ENCODE peak calls at places on chromosome 20, in six cellular contexts. M, Y, J, P, O and D are unnamed samples.

GRCh38 chr20:62928246-62928939 is 2.1 kb upstream of the DIDO1 start:
- DNase-seq in J (no peak), O (no peak), M (no peak), Y (peak; percentile 37), P (peak; percentile 18), D (no peak)

GRCh38 chr20:1371830-1372539 is 20.9 kb downstream of the FKBP1A start:
- DNase-seq in M (no peak), Y (no peak), P (no peak), O (no peak), J (no peak), D (no peak)

GRCh38 chr20:60242836-60243520 is 284.8 kb downstream of the CDH26 start:
- DNase-seq in O (no peak), J (no peak), P (peak; percentile 76), M (no peak), Y (peak; percentile 24), D (peak; percentile 89)

GRCh38 chr20:18645196-18645745 is 57.4 kb downstream of the DTD1 start:
- DNase-seq in J (no peak), Y (no peak), O (no peak), M (no peak), P (no peak), D (no peak)

GRCh38 chr20:4328541-4328940 is 313.2 kb upstream of the RNF24 start:
- DNase-seq in M (no peak), Y (no peak), O (no peak), P (no peak), J (no peak), D (no peak)

GRCh38 chr20:19412254-19412653 is 199.8 kb downstream of the SLC24A3 start:
- DNase-seq in O (no peak), J (no peak), Y (no peak), M (no peak), P (no peak), D (no peak)

GRCh38 chr20:47586648-47587306 is 85.1 kb downstream of the NCOA3 start:
- DNase-seq in O (no peak), P (no peak), M (no peak), Y (peak; percentile 82), J (no peak), D (no peak)

GRCh38 chr20:775679-776135 is 7.4 kb upstream of the SLC52A3 start:
- DNase-seq in O (no peak), J (no peak), M (no peak), Y (no peak), P (no peak), D (no peak)

GRCh38 chr20:2745936-2746635 is 53.5 kb downstream of the EBF4 start:
- DNase-seq in Y (no peak), O (no peak), J (no peak), P (no peak), M (no peak), D (no peak)

GRCh38 chr20:60224914-60225313 is 266.7 kb downstream of the CDH26 start:
- DNase-seq in M (no peak), O (no peak), P (peak; percentile 59), Y (peak; percentile 32), J (no peak), D (peak; percentile 57)

GRCh38 chr20:57621426-57622200 is 1.4 kb upstream of the ZBP1 start:
- DNase-seq in O (no peak), P (peak; percentile 23), J (no peak), Y (peak; percentile 16), M (no peak), D (peak; percentile 58)

GRCh38 chr20:58623579-58624473 is 27.3 kb upstream of the STX16 start:
- DNase-seq in J (peak; percentile 45), Y (peak; percentile 97), P (peak; percentile 95), M (no peak), O (no peak), D (peak; percentile 99)

GRCh38 chr20:48734104-48734749 is 93.6 kb downstream of the PREX1 start:
- DNase-seq in O (no peak), J (no peak), P (peak; percentile 17), M (no peak), Y (peak; percentile 43), D (no peak)

GRCh38 chr20:60056345-60057122 is 98.3 kb downstream of the CDH26 start:
- DNase-seq in J (no peak), P (no peak), M (no peak), Y (no peak), O (no peak), D (no peak)

GRCh38 chr20:22414354-22414753 is 170.0 kb downstream of the FOXA2 start:
- DNase-seq in J (no peak), P (no peak), O (no peak), M (no peak), Y (no peak), D (peak; percentile 72)

GRCh38 chr20:24165336-24166126 is 177.0 kb upstream of the GGTLC1 start:
- DNase-seq in M (no peak), Y (no peak), O (no peak), P (no peak), J (no peak), D (no peak)

GRCh38 chr20:22385602-22386299 is 198.6 kb downstream of the FOXA2 start:
- DNase-seq in J (no peak), O (no peak), Y (no peak), P (no peak), M (no peak), D (peak; percentile 33)

GRCh38 chr20:20668639-20669038 is 43.8 kb downstream of the RALGAPA2 start:
- DNase-seq in Y (no peak), M (no peak), O (peak; percentile 71), P (no peak), J (no peak), D (peak; percentile 59)

GRCh38 chr20:6588296-6588695 is 179.2 kb upstream of the BMP2 start:
- DNase-seq in J (no peak), O (no peak), M (no peak), Y (peak; percentile 80), P (no peak), D (peak; percentile 70)